ENCODE peak calls at places on chromosomes 4 and X, in seven cellular contexts. J, E, O, H, S, W and B are unnamed samples.
A peak's percentile ranks its signal among the peaks of the same experiment; 100 is the strongest.

GRCh38 chr4:124105212-124105611 is 607.3 kb downstream of the ANKRD50 start:
- DNase-seq in J (no peak), S (no peak), W (no peak), E (no peak), H (peak; percentile 27), O (peak; percentile 22), B (peak; percentile 42)

GRCh38 chr4:29970626-29971025 is 749.5 kb upstream of the PCDH7 start:
- DNase-seq in W (peak; percentile 13), O (peak; percentile 7), S (no peak), J (no peak), E (no peak), H (no peak), B (no peak)

GRCh38 chrX:155768036-155768769 is 112.9 kb upstream of the VAMP7 start:
- DNase-seq in O (no peak), J (peak; percentile 48), S (no peak), E (no peak), H (peak; percentile 54), W (no peak), B (peak; percentile 20)

GRCh38 chr4:102492531-102493241 is 8.5 kb upstream of the NFKB1 start:
- DNase-seq in E (no peak), S (no peak), O (no peak), J (no peak), H (peak; percentile 37), W (no peak), B (no peak)

GRCh38 chr4:25770844-25771243 is 91.9 kb downstream of the SEL1L3 start:
- DNase-seq in E (no peak), W (no peak), O (no peak), H (peak; percentile 40), S (no peak), J (no peak), B (no peak)

GRCh38 chrX:150200820-150201287 is 162.3 kb upstream of the MAMLD1 start:
- DNase-seq in J (peak; percentile 98), S (peak; percentile 11), H (peak; percentile 94), O (peak; percentile 73), E (peak; percentile 54), W (peak; percentile 71), B (peak; percentile 93)

GRCh38 chrX:346034-346813 is 27.6 kb upstream of the GTPBP6 start:
- DNase-seq in W (no peak), J (no peak), H (no peak), E (no peak), S (no peak), O (no peak), B (no peak)

GRCh38 chr4:3373468-3373867 is 68.3 kb upstream of the HGFAC start:
- DNase-seq in W (no peak), S (no peak), O (no peak), H (no peak), E (no peak), J (no peak), B (no peak)

GRCh38 chr4:84498203-84499026 is 677 bp downstream of the NKX6-1 start:
- DNase-seq in O (peak; percentile 13), S (no peak), H (peak; percentile 35), J (peak; percentile 24), W (peak; percentile 34), E (no peak), B (peak; percentile 37)

GRCh38 chr4:25101836-25102235 is 58.4 kb downstream of the SEPSECS start:
- DNase-seq in O (no peak), J (no peak), W (no peak), H (no peak), S (no peak), E (no peak), B (no peak)

GRCh38 chr4:26425953-26426352 is 64.3 kb downstream of the CCKAR start:
- DNase-seq in E (no peak), H (no peak), W (no peak), O (no peak), J (no peak), S (no peak), B (no peak)

GRCh38 chr4:15434086-15434485 is 6.3 kb downstream of the C1QTNF7 start:
- DNase-seq in J (no peak), H (peak; percentile 35), E (no peak), S (no peak), O (no peak), W (no peak), B (peak; percentile 41)

GRCh38 chr4:16206848-16207247 is 19.4 kb downstream of the TAPT1 start:
- DNase-seq in O (no peak), J (no peak), W (no peak), H (no peak), S (no peak), E (no peak), B (no peak)

GRCh38 chrX:21998037-21998436 is 34.1 kb upstream of the PHEX start:
- DNase-seq in S (no peak), J (no peak), O (no peak), E (no peak), H (no peak), W (no peak), B (no peak)

DNA sequence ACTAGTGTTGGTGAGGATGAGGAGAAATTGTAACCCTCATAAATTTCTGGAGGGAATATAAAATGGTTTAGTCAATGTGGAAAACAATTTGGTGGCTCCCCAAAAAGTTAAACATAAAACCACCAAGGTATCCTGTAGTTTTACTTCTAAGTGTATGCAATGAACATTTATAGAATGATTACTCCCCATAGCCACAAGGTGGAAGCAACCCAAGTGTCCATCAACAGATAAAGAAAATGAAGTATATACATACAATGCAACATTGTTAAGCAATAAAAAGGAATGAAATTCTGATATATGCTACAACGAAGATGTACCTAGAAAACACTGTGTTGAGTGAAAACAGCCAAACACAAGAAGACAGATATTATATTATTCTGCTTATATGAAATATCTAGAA is 569.1 kb upstream of the GRID2 start:
- DNase-seq in S (no peak), E (peak; percentile 1), H (peak; percentile 44), J (peak; percentile 16), O (peak; percentile 23), W (no peak), B (no peak)
- TF ChIP-seq CTCF in S (no peak), E (no peak), H (peak; percentile 35), J (no peak), O (peak; percentile 6), W (peak; percentile 22), B (no peak)

GRCh38 chrX:153741446-153741845 is 16.8 kb downstream of the ABCD1 start:
- DNase-seq in J (no peak), W (no peak), H (no peak), S (no peak), E (no peak), O (no peak), B (no peak)

GRCh38 chrX:153740631-153741222 is 16.1 kb downstream of the ABCD1 start:
- DNase-seq in J (no peak), O (no peak), S (no peak), W (no peak), E (no peak), H (no peak), B (no peak)

GRCh38 chrX:153739754-153740486 is 15.3 kb downstream of the ABCD1 start:
- DNase-seq in W (no peak), J (peak; percentile 60), S (no peak), E (no peak), O (no peak), H (no peak), B (no peak)

GRCh38 chrX:153746359-153746758 is 17.7 kb upstream of the PLXNB3 start:
- DNase-seq in J (no peak), E (no peak), H (no peak), O (no peak), W (no peak), S (no peak), B (no peak)

DNA sequence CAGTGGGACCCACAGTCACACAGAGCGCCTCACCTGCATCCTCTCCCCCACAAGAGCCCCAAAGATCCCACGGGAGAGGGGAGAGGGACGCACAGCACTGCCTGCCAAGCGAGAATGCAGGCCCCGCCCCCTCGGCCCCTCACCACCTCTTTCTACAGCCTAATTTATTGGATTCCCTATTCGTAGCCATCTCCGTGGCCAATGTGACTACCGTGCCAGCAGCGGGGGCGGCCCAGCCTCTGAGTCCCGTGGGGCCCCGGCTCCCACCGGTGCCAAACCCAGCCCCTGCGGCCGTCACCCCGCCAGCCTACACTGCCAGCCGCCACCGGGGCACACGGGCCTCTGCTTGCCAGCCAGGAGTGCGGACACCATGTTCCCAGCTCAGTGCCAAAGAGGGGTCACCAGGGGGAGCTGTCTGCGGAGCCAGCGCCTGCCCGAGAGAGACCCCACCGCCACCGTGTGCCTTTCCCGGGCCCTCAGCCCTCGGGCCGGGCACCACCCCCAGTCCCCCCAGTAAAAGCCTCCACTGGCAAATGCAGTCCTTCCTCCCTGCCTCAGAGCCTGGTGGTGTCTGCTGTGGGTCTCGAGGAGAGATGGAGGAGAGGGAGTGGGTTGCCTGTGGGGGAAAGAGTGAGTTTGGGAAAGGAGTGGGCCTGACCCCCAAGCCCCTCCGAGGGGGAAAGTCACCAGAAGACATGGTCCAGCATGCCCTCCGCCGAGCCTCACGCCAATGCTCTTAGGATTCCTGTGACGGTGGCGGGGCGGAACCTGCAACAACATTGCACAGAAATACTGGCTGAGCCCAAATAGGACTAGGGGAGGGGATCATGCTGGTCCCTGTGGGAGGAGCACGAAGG is 19.6 kb upstream of the PLXNB3 start:
- DNase-seq in J (no peak), O (peak; percentile 10), W (no peak), H (no peak), E (no peak), S (no peak), B (no peak)
- TF ChIP-seq CTCF in J (peak; percentile 2), O (peak; percentile 46), W (peak; percentile 20), H (no peak), E (no peak), S (peak; percentile 53), B (no peak)

GRCh38 chrX:53395605-53396298 is 26.7 kb downstream of the SMC1A start:
- DNase-seq in E (no peak), J (no peak), O (no peak), H (no peak), S (peak; percentile 20), W (no peak), B (no peak)
- TF ChIP-seq CTCF in E (no peak), J (no peak), O (no peak), H (no peak), S (no peak), W (no peak), B (no peak)

GRCh38 chr4:156113138-156113537 is 159.5 kb upstream of the CTSO start:
- DNase-seq in H (no peak), E (no peak), S (no peak), J (peak; percentile 4), O (no peak), W (no peak), B (no peak)

GRCh38 chr4:156111706-156112105 is 158.0 kb upstream of the CTSO start:
- DNase-seq in E (no peak), H (no peak), J (no peak), O (no peak), W (no peak), S (no peak), B (no peak)

DNA sequence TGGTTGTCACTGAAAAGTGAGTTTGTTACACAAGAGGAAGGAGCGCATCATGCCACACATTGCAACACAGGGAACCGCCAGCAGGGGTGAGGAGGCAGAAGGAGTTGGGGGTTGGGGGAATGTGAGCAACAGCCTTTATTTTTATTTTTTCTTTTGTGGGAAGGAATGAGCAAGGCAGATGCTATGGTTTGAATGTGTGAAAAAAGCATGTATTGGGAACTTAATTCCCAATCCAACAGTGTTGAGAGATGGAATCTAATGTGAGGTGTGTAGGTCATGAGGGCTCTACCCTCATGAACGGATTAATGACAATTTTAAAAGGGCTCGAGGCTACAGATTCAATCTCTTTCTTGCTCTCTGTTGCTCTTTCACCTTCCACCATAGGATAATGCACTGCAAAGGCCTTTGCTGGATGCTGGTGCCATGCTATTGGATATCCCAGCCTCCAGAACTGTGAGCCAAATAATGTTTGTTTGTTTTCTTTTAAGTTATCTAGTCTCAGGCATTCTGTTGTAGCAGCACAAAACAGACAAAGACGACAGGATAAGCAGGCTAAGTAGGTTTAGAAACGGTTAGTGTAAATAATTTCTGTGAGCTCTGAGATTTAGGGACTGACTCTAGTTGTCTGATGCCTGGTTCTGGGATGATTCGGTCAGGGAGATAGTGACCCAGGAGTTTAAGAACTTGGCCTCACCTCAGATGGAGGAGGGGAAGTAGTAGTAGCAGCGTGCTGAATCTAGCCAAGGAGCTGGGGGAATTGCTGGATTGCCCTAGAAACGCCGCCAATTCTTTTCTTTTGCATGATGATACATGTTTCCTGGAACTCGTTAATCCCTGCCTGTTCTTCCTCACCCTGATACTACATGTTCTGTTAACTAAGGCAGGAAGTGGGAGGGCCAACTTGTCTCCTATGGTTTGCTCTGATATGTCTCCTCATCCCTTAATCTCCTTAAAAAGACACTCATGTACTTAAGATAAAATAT is 156.6 kb upstream of the CTSO start:
- DNase-seq in O (peak; percentile 6), S (no peak), J (peak; percentile 83), H (peak; percentile 78), E (no peak), W (peak; percentile 28), B (peak; percentile 68)
- TF ChIP-seq CTCF in O (no peak), S (no peak), J (peak; percentile 48), H (peak; percentile 45), E (no peak), W (no peak), B (peak; percentile 35)